ENCODE peak calls at places on chromosome 4, in nine cellular contexts. Z is heart left ventricle, X is right atrium auricular region, S is Peyer's patch, T is stomach, A is cardiac fibroblast, U is Caco-2, P is IMR-90, J is A673. L is an unnamed sample.
A peak's percentile ranks its signal among the peaks of the same experiment; 100 is the strongest.

GRCh38 chr4:89275587-89275986 is 32.0 kb downstream of the GPRIN3 start:
- DNase-seq in X (no peak), J (no peak), A (no peak), S (no peak), Z (no peak), P (no peak), T (peak; percentile 64), U (no peak), L (no peak)

GRCh38 chr4:38067499-38067898 is 107.3 kb downstream of the PTTG2 start:
- DNase-seq in U (no peak), J (no peak), Z (no peak), S (no peak), X (no peak), P (no peak), T (no peak), A (no peak), L (no peak)

GRCh38 chr4:181085584-181085983 is 1157.6 kb upstream of the TENM3 start:
- DNase-seq in S (no peak), P (no peak), U (no peak), T (no peak), A (no peak), Z (no peak), J (no peak), X (no peak), L (no peak)

GRCh38 chr4:138671606-138672084 is 343.9 kb upstream of the NOCT start:
- DNase-seq in Z (no peak), A (no peak), P (no peak), S (no peak), U (no peak), T (no peak), X (no peak), J (no peak), L (no peak)

GRCh38 chr4:1043658-1044468 is 32.4 kb downstream of the FGFRL1 start:
- DNase-seq in Z (peak; percentile 89), P (peak; percentile 99), A (peak; percentile 99), J (peak; percentile 52), S (peak; percentile 46), U (peak; percentile 80), T (peak; percentile 77), X (peak; percentile 98), L (peak; percentile 98)

GRCh38 chr4:141153751-141154510 is 20.7 kb upstream of the RNF150 start:
- DNase-seq in X (no peak), S (no peak), Z (no peak), J (no peak), T (no peak), A (peak; percentile 68), P (peak; percentile 59), U (no peak), L (no peak)

GRCh38 chr4:147334478-147334877 is 146.4 kb upstream of the EDNRA start:
- DNase-seq in S (no peak), T (no peak), X (no peak), U (no peak), P (peak; percentile 86), Z (no peak), A (peak; percentile 61), J (peak; percentile 96), L (no peak)

GRCh38 chr4:25845841-25846653 is 16.7 kb downstream of the SEL1L3 start:
- DNase-seq in S (no peak), T (no peak), J (no peak), A (no peak), X (no peak), Z (no peak), P (no peak), U (no peak), L (no peak)

GRCh38 chr4:182197611-182198010 is 45.6 kb upstream of the TENM3 start:
- DNase-seq in S (no peak), U (no peak), J (no peak), X (no peak), P (no peak), Z (no peak), T (no peak), A (no peak), L (no peak)

GRCh38 chr4:187307131-187307530 is 583.5 kb upstream of the FAT1 start:
- DNase-seq in Z (no peak), S (no peak), T (no peak), A (no peak), J (no peak), X (no peak), P (peak; percentile 48), U (no peak), L (no peak)

GRCh38 chr4:17232575-17233253 is 279.2 kb downstream of the QDPR start:
- DNase-seq in A (peak; percentile 89), X (peak; percentile 77), T (peak; percentile 30), J (peak; percentile 48), P (peak; percentile 84), Z (no peak), S (no peak), U (no peak), L (peak; percentile 50)

GRCh38 chr4:36172650-36173049 is 71.7 kb downstream of the ARAP2 start:
- DNase-seq in P (no peak), A (no peak), Z (no peak), T (no peak), J (no peak), S (no peak), U (no peak), X (no peak), L (no peak)

GRCh38 chr4:180617203-180617602 is 1626.0 kb upstream of the TENM3 start:
- DNase-seq in A (no peak), S (no peak), U (peak; percentile 22), P (peak; percentile 1), X (no peak), Z (no peak), T (no peak), J (no peak), L (no peak)

GRCh38 chr4:136713140-136713539 is 819.2 kb downstream of the PCDH18 start:
- DNase-seq in A (peak; percentile 41), S (no peak), P (peak; percentile 66), J (peak; percentile 73), T (no peak), Z (no peak), U (no peak), X (no peak), L (no peak)

GRCh38 chr4:120844528-120844921 is 78.0 kb downstream of the PRDM5 start:
- DNase-seq in Z (no peak), A (no peak), J (no peak), X (no peak), S (no peak), T (no peak), P (no peak), U (no peak), L (no peak)

GRCh38 chr4:186887211-186887785 is 163.6 kb upstream of the FAT1 start:
- DNase-seq in X (no peak), J (peak; percentile 97), T (no peak), P (no peak), S (no peak), U (no peak), A (no peak), Z (no peak), L (peak; percentile 20)

GRCh38 chr4:73222466-73223257 is 35.9 kb downstream of the ANKRD17 start:
- DNase-seq in U (peak; percentile 74), J (peak; percentile 86), P (peak; percentile 97), Z (no peak), X (no peak), A (peak; percentile 97), T (peak; percentile 52), S (no peak), L (peak; percentile 90)

GRCh38 chr4:151247395-151247794 is 29.6 kb upstream of the PRSS48 start:
- DNase-seq in T (no peak), U (no peak), X (no peak), Z (no peak), J (no peak), A (no peak), P (no peak), S (no peak), L (no peak)

GRCh38 chr4:110411599-110412011 is 64.3 kb upstream of the ENPEP start:
- DNase-seq in P (no peak), T (no peak), X (no peak), Z (no peak), J (peak; percentile 24), U (peak; percentile 8), S (no peak), A (no peak), L (no peak)

GRCh38 chr4:47032405-47033106 is 1.2 kb downstream of the GABRB1 start:
- DNase-seq in T (peak; percentile 48), P (peak; percentile 65), Z (peak; percentile 81), A (peak; percentile 51), X (peak; percentile 63), J (peak; percentile 87), U (peak; percentile 84), S (no peak), L (peak; percentile 40)
- TF ChIP-seq CTCF in T (no peak), P (peak; percentile 80), Z (peak; percentile 59), A (peak; percentile 80), X (peak; percentile 84), J (peak; percentile 95), U (peak; percentile 88), S (no peak), L (peak; percentile 79)

DNA sequence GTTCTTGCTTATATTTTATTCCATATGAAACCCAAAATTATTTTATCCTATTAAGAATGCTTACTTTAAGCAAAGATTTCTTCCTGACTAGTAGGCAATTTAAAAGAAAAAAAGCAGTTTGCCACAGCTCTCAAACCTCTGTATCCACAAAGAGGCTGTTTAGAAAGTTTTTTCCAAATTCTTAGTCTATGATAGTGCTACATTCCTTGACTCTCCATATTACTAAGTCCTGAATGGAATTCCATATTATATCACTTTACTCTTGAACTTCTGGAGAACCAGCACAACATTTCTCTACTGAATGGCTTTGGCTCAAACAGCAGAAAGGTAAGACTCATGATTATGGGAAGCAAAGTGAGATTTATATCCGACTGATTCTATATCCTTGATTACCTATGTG is 8.3 kb downstream of the SLC10A6 start:
- DNase-seq in A (no peak), S (no peak), X (no peak), Z (no peak), T (no peak), U (no peak), P (peak; percentile 44), J (no peak), L (no peak)
- TF ChIP-seq CTCF in A (no peak), S (no peak), X (no peak), Z (no peak), T (no peak), U (no peak), P (no peak), J (no peak), L (no peak)

DNA sequence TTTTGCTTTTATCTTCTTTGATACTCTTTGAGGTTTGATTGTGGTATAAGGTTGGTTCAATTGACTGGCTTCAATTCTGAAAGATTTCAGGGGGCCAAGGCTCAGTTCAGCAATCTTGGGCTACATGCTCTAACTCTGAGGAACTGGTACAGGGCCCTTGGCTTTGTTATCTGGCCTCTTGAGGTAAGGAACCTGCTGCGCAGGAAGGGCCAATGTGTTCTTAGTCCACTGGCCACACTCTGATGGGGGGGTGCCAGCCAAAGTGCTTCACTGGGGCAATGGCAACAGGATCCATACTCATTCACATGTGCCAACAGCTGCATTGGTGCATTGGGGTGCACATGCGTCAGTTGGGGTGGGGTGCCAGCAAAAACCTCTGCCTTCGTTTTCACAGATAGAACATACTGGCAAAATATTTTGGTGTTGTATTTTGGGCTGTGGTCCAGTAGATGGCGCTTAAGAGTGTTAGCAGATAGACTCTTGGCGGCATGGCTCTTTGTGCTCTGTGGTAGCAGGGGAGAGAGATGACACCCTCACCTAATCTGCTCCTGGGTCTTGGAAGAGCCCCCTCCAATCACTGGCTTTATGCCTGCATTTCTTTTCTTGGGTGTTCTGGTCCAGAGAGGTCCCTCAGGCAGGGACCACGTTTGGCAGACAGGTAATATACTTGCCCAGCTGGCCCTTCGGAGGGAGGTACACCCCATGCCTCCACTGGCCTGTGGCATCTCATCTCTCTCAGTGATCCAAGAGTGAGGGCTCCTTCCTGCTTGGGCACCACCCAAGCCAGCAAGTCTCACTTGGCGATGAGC is 42.9 kb downstream of the NDST3 start:
- DNase-seq in P (peak; percentile 34), S (no peak), X (no peak), U (peak; percentile 48), A (peak; percentile 44), J (peak; percentile 74), Z (no peak), T (no peak), L (no peak)
- TF ChIP-seq CTCF in P (peak; percentile 55), S (no peak), X (no peak), U (peak; percentile 56), A (peak; percentile 22), J (peak; percentile 64), Z (peak; percentile 25), T (no peak), L (peak; percentile 33)

GRCh38 chr4:153387981-153388380 is 43.5 kb downstream of the MND1 start:
- DNase-seq in Z (no peak), X (no peak), U (peak; percentile 28), P (no peak), A (no peak), T (no peak), S (no peak), J (no peak), L (no peak)
- TF ChIP-seq CTCF in Z (no peak), X (no peak), U (no peak), P (no peak), A (no peak), T (no peak), S (no peak), J (no peak), L (no peak)